ENCODE peak calls at places on chromosomes 16 and 17, in four cellular contexts. H is stimulated activated CD4-positive, alpha-beta T cell treated with anti-CD3 and anti-CD28 coated beads, Interleukin-15, amount 100 ng/mL, for 24 hours; I is stimulated activated CD8-positive, alpha-beta memory T cell treated with anti-CD3 and anti-CD28 coated beads, Interleukin-2, amount 100 ng/mL, for 1 hour; P is T-cell. K is an unnamed sample.

GRCh38 chr16:28985206-28985605 is 354 bp downstream of the LAT start:
- DNase-seq in P (no peak), H (no peak), I (no peak), K (no peak)

GRCh38 chr17:67566656-67567055 is 151.1 kb upstream of the NOL11 start:
- DNase-seq in I (no peak), H (no peak), P (no peak), K (no peak)

GRCh38 chr17:46159686-46160085 is 33.5 kb downstream of the KANSL1 start:
- DNase-seq in P (no peak), H (no peak), I (no peak), K (no peak)

GRCh38 chr16:67177743-67178699 is 5.7 kb downstream of the MATCAP1 start:
- DNase-seq in I (no peak), P (peak), H (peak), K (no peak)

GRCh38 chr16:67528870-67529638 is 425 bp downstream of the RIPOR1 start:
- DNase-seq in P (no peak), H (peak), I (no peak), K (no peak)

GRCh38 chr16:84517366-84517765 is 12.9 kb upstream of the MEAK7 start:
- DNase-seq in P (no peak), H (no peak), I (no peak), K (no peak)

GRCh38 chr17:65191805-65192740 is 54.9 kb downstream of the RGS9 start:
- DNase-seq in I (no peak), P (no peak), H (peak), K (no peak)

GRCh38 chr17:64964796-64965195 is 45.5 kb upstream of the LRRC37A3 start:
- DNase-seq in H (no peak), I (no peak), P (no peak), K (no peak)

GRCh38 chr16:79645701-79646100 is 45.2 kb upstream of the MAF start:
- DNase-seq in P (no peak), H (no peak), I (no peak), K (no peak)

GRCh38 chr17:33647976-33648375 is 354.9 kb upstream of the ASIC2 start:
- DNase-seq in P (no peak), H (no peak), I (no peak), K (no peak)

GRCh38 chr16:56551796-56552738 is 12.8 kb upstream of the MT4 start:
- DNase-seq in H (no peak), P (no peak), I (no peak), K (no peak)

GRCh38 chr16:1077877-1078578 is 5.5 kb downstream of the SSTR5 start:
- DNase-seq in P (no peak), H (no peak), I (no peak), K (no peak)

GRCh38 chr16:2091722-2092620 is 43.7 kb downstream of the PKD1 start:
- DNase-seq in P (no peak), H (no peak), I (no peak), K (no peak)

GRCh38 chr17:55430531-55431228 is 9.0 kb upstream of the MMD start:
- DNase-seq in H (no peak), P (no peak), I (no peak), K (no peak)

GRCh38 chr16:86581458-86581857 is 3.1 kb downstream of the FOXL1 start:
- DNase-seq in H (no peak), I (no peak), P (no peak), K (no peak)

GRCh38 chr16:71834291-71834690 is 11.5 kb upstream of the ATXN1L start:
- DNase-seq in P (no peak), H (no peak), I (no peak), K (no peak)

GRCh38 chr16:6016530-6017184 is 919.1 kb upstream of the EEF2KMT start:
- DNase-seq in H (no peak), P (no peak), I (no peak), K (no peak)

GRCh38 chr17:45200701-45201100 is 21.0 kb upstream of the FMNL1 start:
- DNase-seq in I (no peak), H (no peak), P (no peak), K (no peak)

GRCh38 chr17:42276359-42276608 is at the start of gene STAT5B:
- DNase-seq in H (peak), P (peak), I (peak), K (peak)

GRCh38 chr17:11240841-11241610 is at the start of gene SHISA6:
- DNase-seq in I (no peak), H (no peak), P (no peak), K (no peak)

GRCh38 chr17:63356275-63356905 is 89.7 kb downstream of the CYB561 start:
- DNase-seq in I (no peak), P (no peak), H (no peak), K (no peak)

GRCh38 chr17:17890773-17891759 is 54.3 kb upstream of the SREBF1 start:
- DNase-seq in H (peak), P (peak), I (peak), K (peak)

GRCh38 chr17:56819431-56820145 is 14.1 kb downstream of the C17orf67 start:
- DNase-seq in H (peak), I (peak), P (peak), K (peak)

GRCh38 chr17:71184716-71185115 is 936.1 kb upstream of the SOX9 start:
- DNase-seq in I (no peak), P (no peak), H (no peak), K (no peak)

GRCh38 chr16:4936991-4937781 is at the start of gene PPL:
- DNase-seq in P (no peak), H (peak), I (no peak), K (no peak)

GRCh38 chr17:31251618-31252328 is 45.3 kb downstream of the OMG start:
- DNase-seq in P (no peak), H (no peak), I (no peak), K (no peak)

K was measured in CD8-positive, alpha-beta T cell.